ENCODE peak calls at places on chromosome 15, in six cellular contexts. R, X, V, Z, F and T are unnamed samples.

GRCh38 chr15:58357529-58358476 is 74.0 kb upstream of the LIPC start:
- DNase-seq in R (peak; percentile 27), V (no peak), X (peak; percentile 52), Z (peak; percentile 29), F (no peak), T (no peak)

GRCh38 chr15:25947336-25948080 is 84.4 kb upstream of the ATP10A start:
- DNase-seq in R (no peak), Z (peak; percentile 26), V (no peak), F (no peak), X (no peak), T (no peak)

GRCh38 chr15:69314736-69315135 is 16.0 kb downstream of the PAQR5 start:
- DNase-seq in F (no peak), R (no peak), X (no peak), V (no peak), Z (no peak), T (no peak)

GRCh38 chr15:88788816-88789215 is 14.4 kb upstream of the ACAN start:
- DNase-seq in V (no peak), Z (no peak), R (no peak), F (no peak), X (no peak), T (no peak)

GRCh38 chr15:42107483-42107882 is 13.1 kb upstream of the PLA2G4D start:
- DNase-seq in X (no peak), R (no peak), V (no peak), Z (no peak), F (peak; percentile 96), T (no peak)

GRCh38 chr15:45199136-45199810 is 11.5 kb upstream of the SHF start:
- DNase-seq in Z (peak; percentile 16), V (no peak), R (peak; percentile 44), F (peak; percentile 68), X (no peak), T (no peak)

GRCh38 chr15:81216411-81216810 is 19.7 kb downstream of the IL16 start:
- DNase-seq in F (no peak), X (peak; percentile 26), R (no peak), V (peak; percentile 46), Z (no peak), T (no peak)

GRCh38 chr15:92343869-92344643 is 49.6 kb upstream of the ST8SIA2 start:
- DNase-seq in R (no peak), X (no peak), V (peak; percentile 85), Z (no peak), F (no peak), T (no peak)

GRCh38 chr15:30865257-30865656 is 38.5 kb upstream of the FAN1 start:
- DNase-seq in X (no peak), V (no peak), Z (no peak), R (no peak), F (no peak), T (no peak)

GRCh38 chr15:77016321-77016695 is 21.4 kb downstream of the PSTPIP1 start:
- DNase-seq in Z (no peak), X (no peak), F (no peak), V (no peak), R (no peak), T (no peak)

GRCh38 chr15:34119291-34119690 is 17.4 kb downstream of the PGBD4 start:
- DNase-seq in V (no peak), X (peak; percentile 7), F (no peak), R (no peak), Z (peak; percentile 65), T (no peak)

GRCh38 chr15:25775317-25775912 is 87.7 kb downstream of the ATP10A start:
- DNase-seq in Z (peak; percentile 88), F (no peak), V (peak; percentile 85), X (peak; percentile 53), R (no peak), T (no peak)

GRCh38 chr15:75195122-75195765 is 6.4 kb upstream of the C15orf39 start:
- DNase-seq in F (no peak), Z (no peak), V (no peak), X (peak; percentile 40), R (no peak), T (no peak)

GRCh38 chr15:73078722-73079121 is 26.5 kb downstream of the NEO1 start:
- DNase-seq in V (no peak), X (peak; percentile 93), F (peak; percentile 60), R (no peak), Z (peak; percentile 28), T (peak; percentile 48)

GRCh38 chr15:89444855-89445254 is 51.5 kb downstream of the RHCG start:
- DNase-seq in V (no peak), F (no peak), X (no peak), Z (no peak), R (no peak), T (no peak)

GRCh38 chr15:42832577-42832976 is 88.0 kb downstream of the TTBK2 start:
- DNase-seq in V (no peak), X (peak; percentile 79), F (no peak), R (peak; percentile 7), Z (peak; percentile 61), T (no peak)

DNA sequence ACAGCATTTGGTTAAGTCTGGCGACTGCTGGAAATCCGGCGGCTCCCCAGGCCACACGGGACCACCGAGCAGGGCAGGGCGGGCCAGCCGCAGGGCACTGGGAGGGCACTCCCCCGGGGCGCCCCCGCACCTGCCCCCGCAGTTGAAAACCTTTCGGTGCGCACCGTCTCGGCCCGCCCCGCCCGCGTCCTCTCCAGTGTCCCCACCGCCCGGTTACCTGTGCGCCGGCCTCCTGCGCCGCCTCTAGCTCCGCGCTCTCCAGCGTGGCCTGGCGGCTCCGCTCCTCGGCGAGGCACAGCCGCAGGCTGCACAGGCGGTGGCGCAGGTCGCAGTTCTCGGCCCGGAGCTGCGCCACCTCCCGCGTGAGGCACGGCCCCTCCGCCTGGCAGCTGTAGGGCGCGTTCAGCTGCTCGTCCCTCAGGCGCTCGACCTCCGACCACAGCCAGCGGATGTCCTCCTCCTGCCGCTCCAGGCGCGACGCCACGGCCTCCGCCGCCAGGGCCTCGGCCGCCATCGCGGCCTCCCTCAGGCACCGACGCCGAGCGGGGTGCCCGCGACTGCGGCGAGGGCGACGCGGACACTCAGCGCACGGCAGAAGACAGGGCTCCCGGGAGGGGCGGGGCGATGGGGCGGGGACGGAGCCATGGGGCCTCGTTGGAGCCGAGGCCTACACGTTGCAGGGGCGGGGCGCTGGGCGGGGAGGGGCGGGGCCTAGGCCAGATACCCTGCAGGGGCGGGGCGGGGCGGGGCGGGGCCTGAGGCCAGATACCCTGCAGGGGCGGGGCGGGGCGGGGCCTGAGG is at the start of gene TARS3:
- DNase-seq in V (peak; percentile 96), R (peak; percentile 90), X (peak; percentile 91), Z (peak; percentile 94), F (peak; percentile 98), T (peak; percentile 96)
- TF ChIP-seq CTCF in V (peak; percentile 26), R (no peak), X (peak; percentile 10), Z (no peak), F (no peak), T (no peak)

DNA sequence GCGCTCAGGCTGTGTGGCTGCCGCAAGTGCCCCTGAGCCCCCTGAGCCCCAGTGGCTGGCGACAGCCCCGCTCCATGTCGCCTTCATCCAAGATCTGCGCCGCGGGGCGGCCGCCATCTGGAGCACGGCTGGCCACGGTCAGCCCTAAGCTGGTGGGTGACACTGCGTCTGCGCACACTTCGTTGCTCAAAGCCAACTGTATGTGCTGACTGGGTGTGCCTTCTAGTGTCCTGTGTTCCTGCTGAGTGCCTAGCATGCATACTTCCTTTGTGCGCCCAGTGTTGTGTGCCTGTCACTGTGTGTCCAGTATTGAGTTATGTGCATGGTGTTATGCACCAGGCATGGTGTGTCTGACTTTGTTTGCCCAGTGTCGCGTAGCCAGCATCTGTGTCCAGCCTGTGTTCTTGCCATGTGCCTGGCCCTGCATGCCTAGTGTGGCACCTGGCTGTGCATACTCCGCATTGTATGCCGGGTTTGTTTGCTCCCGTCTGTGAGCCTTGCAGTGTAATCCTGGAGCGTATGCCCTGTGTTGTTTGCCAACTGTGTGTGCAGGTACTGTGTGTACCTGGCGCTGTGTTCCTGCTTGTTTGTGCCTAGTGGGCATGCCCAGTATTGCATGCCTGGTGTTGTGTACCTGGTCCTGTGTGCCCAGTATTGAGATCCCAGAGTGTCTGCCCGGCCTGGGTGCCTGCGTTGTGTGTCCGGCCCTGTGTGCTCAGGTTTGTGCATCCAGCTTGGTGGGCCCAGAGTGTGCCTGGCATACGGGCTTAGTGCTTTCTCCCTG is 54.7 kb upstream of the CHRNA7 start:
- DNase-seq in X (no peak), Z (peak; percentile 40), V (no peak), F (peak; percentile 60), R (no peak), T (no peak)
- TF ChIP-seq CTCF in X (no peak), Z (no peak), V (no peak), F (no peak), R (peak; percentile 5), T (no peak)

GRCh38 chr15:78808550-78808949 is 2.7 kb downstream of the ADAMTS7 start:
- DNase-seq in Z (peak; percentile 78), X (peak; percentile 48), F (peak; percentile 31), R (peak; percentile 37), V (peak; percentile 76), T (no peak)

GRCh38 chr15:78811124-78811824 is at the start of gene ADAMTS7:
- DNase-seq in V (peak; percentile 86), R (peak; percentile 62), Z (peak; percentile 78), F (peak; percentile 65), X (peak; percentile 88), T (peak; percentile 61)

GRCh38 chr15:78811825-78812183 is 540 bp upstream of the ADAMTS7 start:
- DNase-seq in R (peak; percentile 18), Z (no peak), V (peak; percentile 35), F (no peak), X (peak; percentile 40), T (no peak)

GRCh38 chr15:78810003-78810376 is 1.3 kb downstream of the ADAMTS7 start:
- DNase-seq in V (no peak), Z (no peak), R (no peak), F (no peak), X (no peak), T (no peak)

GRCh38 chr15:78810377-78811123 is 714 bp downstream of the ADAMTS7 start:
- DNase-seq in Z (peak; percentile 37), F (peak; percentile 63), X (peak; percentile 71), V (peak; percentile 85), R (peak; percentile 45), T (peak; percentile 54)
- TF ChIP-seq CTCF in Z (no peak), F (no peak), X (no peak), V (no peak), R (no peak), T (no peak)

GRCh38 chr15:56991017-56991416 is 72.6 kb downstream of the TCF12 start:
- DNase-seq in X (no peak), F (no peak), R (no peak), V (no peak), Z (no peak), T (no peak)

GRCh38 chr15:56988219-56988618 is 69.8 kb downstream of the TCF12 start:
- DNase-seq in Z (no peak), V (no peak), X (no peak), F (no peak), R (no peak), T (no peak)

GRCh38 chr15:56987286-56987685 is 68.8 kb downstream of the TCF12 start:
- DNase-seq in F (no peak), V (no peak), Z (no peak), X (no peak), R (no peak), T (no peak)

GRCh38 chr15:56985871-56986270 is 67.4 kb downstream of the TCF12 start:
- DNase-seq in F (no peak), X (no peak), Z (no peak), R (no peak), V (no peak), T (no peak)

DNA sequence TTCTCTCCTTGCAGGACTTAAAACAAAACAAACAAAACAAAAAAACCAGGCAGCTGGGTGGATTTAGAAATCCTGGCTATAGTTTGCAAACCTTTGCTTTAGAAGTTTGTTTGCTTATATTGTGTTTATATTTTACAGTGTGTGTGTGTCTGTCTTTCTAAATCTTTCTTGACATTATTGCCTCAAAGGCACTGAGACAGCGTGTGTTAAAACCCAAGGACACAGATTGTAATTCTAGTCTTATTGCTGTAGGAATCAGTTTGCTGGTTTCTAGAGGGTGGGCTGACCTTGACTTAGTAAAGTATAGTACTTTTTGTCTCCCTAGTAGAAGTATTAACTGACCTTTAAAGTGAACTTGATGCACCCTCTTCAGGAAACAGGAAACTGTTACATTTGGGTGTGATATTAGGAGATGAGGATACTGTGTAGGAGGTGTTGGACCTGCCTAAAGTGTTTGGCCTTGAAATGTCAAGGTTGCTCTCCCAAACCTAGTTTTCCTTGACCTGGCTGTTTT is 71.0 kb downstream of the TCF12 start:
- DNase-seq in X (no peak), V (no peak), F (no peak), Z (peak; percentile 37), R (no peak), T (no peak)
- TF ChIP-seq CTCF in X (no peak), V (peak; percentile 15), F (no peak), Z (peak; percentile 21), R (no peak), T (no peak)